ENCODE peak calls at places on chromosomes 13 and 19, in nine cellular contexts. J is suprapubic skin; G is breast epithelium; S is thoracic aorta; V is OCI-LY7; I is CD4-positive, alpha-beta memory T cell; L is naive thymus-derived CD4-positive, alpha-beta T cell; E is brain microvascular endothelial cell; Q is mesenchymal stem cell. R is an unnamed sample.

GRCh38 chr19:10805075-10805757 is 30.8 kb downstream of the TMED1 start:
- DNase-seq in J (no peak), G (no peak), I (no peak), S (no peak), V (no peak), E (no peak), Q (no peak), L (no peak), R (no peak)

GRCh38 chr13:66723606-66724005 is 506.5 kb downstream of the PCDH9 start:
- DNase-seq in L (no peak), G (no peak), I (no peak), J (no peak), E (no peak), S (no peak), Q (no peak), V (no peak), R (no peak)

GRCh38 chr13:102873653-102874052 is 27.8 kb downstream of the ERCC5 start:
- DNase-seq in J (no peak), V (no peak), G (no peak), Q (peak), S (no peak), E (peak), I (no peak), L (no peak), R (no peak)

GRCh38 chr19:33437351-33438015 is 64.0 kb downstream of the CEBPG start:
- DNase-seq in J (no peak), Q (no peak), S (no peak), E (no peak), L (no peak), V (no peak), G (no peak), I (no peak), R (no peak)

GRCh38 chr13:25249001-25249543 is 38.2 kb downstream of the MTMR6 start:
- DNase-seq in L (no peak), I (no peak), J (no peak), V (peak), E (peak), G (no peak), Q (peak), S (no peak), R (no peak)

GRCh38 chr13:100035936-100036335 is 53.0 kb upstream of the PCCA start:
- DNase-seq in J (no peak), Q (no peak), V (no peak), G (no peak), I (no peak), E (no peak), S (no peak), L (no peak), R (no peak)

GRCh38 chr19:10478903-10479384 is 24.2 kb downstream of the KEAP1 start:
- DNase-seq in J (peak), Q (peak), V (peak), G (peak), I (peak), S (peak), L (peak), E (peak), R (peak)

GRCh38 chr19:18649371-18650047 is 12.7 kb downstream of the KLHL26 start:
- DNase-seq in J (peak), V (no peak), Q (peak), E (peak), S (no peak), I (no peak), L (no peak), G (no peak), R (peak)

GRCh38 chr13:112567161-112567862 is 20.6 kb downstream of the TUBGCP3 start:
- DNase-seq in S (no peak), Q (peak), I (no peak), E (no peak), L (no peak), V (no peak), G (no peak), J (no peak), R (no peak)

GRCh38 chr13:23639672-23640275 is 69.6 kb downstream of the TNFRSF19 start:
- DNase-seq in S (no peak), J (no peak), L (no peak), Q (no peak), I (no peak), G (no peak), E (no peak), V (no peak), R (no peak)

GRCh38 chr13:112451512-112452379 is 75.6 kb downstream of the SPACA7 start:
- DNase-seq in G (no peak), Q (no peak), J (peak), L (no peak), V (no peak), I (no peak), S (no peak), E (no peak), R (peak)

GRCh38 chr19:55492362-55492944 is 4.2 kb downstream of the SSC5D start:
- DNase-seq in Q (no peak), J (no peak), E (no peak), G (no peak), L (no peak), V (no peak), S (no peak), I (no peak), R (no peak)

GRCh38 chr19:40802300-40803169 is 3.5 kb downstream of the EGLN2 start:
- DNase-seq in S (no peak), L (no peak), J (peak), I (no peak), E (no peak), Q (no peak), V (peak), G (no peak), R (no peak)

GRCh38 chr13:36549771-36550170 is 117.5 kb downstream of the CCNA1 start:
- DNase-seq in E (no peak), V (peak), J (no peak), L (no peak), Q (no peak), I (no peak), G (no peak), S (no peak), R (no peak)

GRCh38 chr13:40445557-40445990 is 220.9 kb downstream of the FOXO1 start:
- DNase-seq in S (no peak), V (peak), L (no peak), I (no peak), J (no peak), Q (no peak), G (no peak), E (peak), R (no peak)

GRCh38 chr13:45108716-45109706 is 11.3 kb upstream of the GTF2F2 start:
- DNase-seq in Q (peak), G (no peak), E (peak), I (no peak), S (no peak), L (no peak), V (no peak), J (no peak), R (no peak)

GRCh38 chr19:13381827-13382632 is 124.2 kb downstream of the CACNA1A start:
- DNase-seq in Q (no peak), I (no peak), V (no peak), G (no peak), L (no peak), S (no peak), E (no peak), J (no peak), R (no peak)

GRCh38 chr13:113342820-113343691 is 20.9 kb downstream of the GRTP1 start:
- DNase-seq in I (no peak), L (no peak), J (no peak), S (no peak), E (no peak), Q (no peak), V (no peak), G (no peak), R (no peak)

GRCh38 chr13:21434588-21434987 is 24.5 kb downstream of the ZDHHC20 start:
- DNase-seq in Q (no peak), E (no peak), G (no peak), S (no peak), I (no peak), L (no peak), J (no peak), V (no peak), R (no peak)

GRCh38 chr13:28161370-28161769 is 23.0 kb downstream of the PAN3 start:
- DNase-seq in L (no peak), V (no peak), I (no peak), E (no peak), Q (peak), S (no peak), G (no peak), J (no peak), R (no peak)

GRCh38 chr19:44640518-44640917 is 3.2 kb upstream of the PVR start:
- DNase-seq in G (no peak), J (no peak), V (no peak), I (no peak), L (no peak), Q (peak), S (no peak), E (no peak), R (no peak)

GRCh38 chr19:19946226-19946625 is 45.5 kb downstream of the ZNF93 start:
- DNase-seq in L (no peak), S (no peak), Q (no peak), G (no peak), J (no peak), E (no peak), I (no peak), V (no peak), R (no peak)

GRCh38 chr13:101309014-101309619 is 107.2 kb downstream of the NALCN start:
- DNase-seq in E (peak), L (no peak), S (no peak), V (no peak), J (no peak), G (no peak), Q (no peak), I (no peak), R (no peak)

GRCh38 chr13:46609726-46610125 is 56.8 kb downstream of the LRCH1 start:
- DNase-seq in E (no peak), V (no peak), G (no peak), Q (no peak), L (no peak), I (no peak), S (no peak), J (no peak), R (no peak)

GRCh38 chr13:24097064-24097463 is 63.5 kb upstream of the SPATA13 start:
- DNase-seq in L (peak), V (no peak), G (no peak), I (no peak), J (no peak), Q (peak), S (no peak), E (no peak), R (no peak)

GRCh38 chr19:9914001-9914314 is 22.4 kb downstream of the OLFM2 start:
- DNase-seq in E (no peak), G (no peak), J (no peak), L (no peak), S (no peak), Q (no peak), I (no peak), V (no peak), R (no peak)

GRCh38 chr13:37179646-37180045 is 74.2 kb upstream of the CSNK1A1L start:
- DNase-seq in S (no peak), E (no peak), L (no peak), J (no peak), I (no peak), G (no peak), Q (no peak), V (no peak), R (no peak)

GRCh38 chr19:53980553-53981407 is 10.7 kb upstream of the CACNG6 start:
- DNase-seq in Q (peak), E (peak), S (no peak), I (no peak), G (no peak), L (no peak), J (no peak), V (no peak), R (no peak)

GRCh38 chr13:92175330-92175729 is 776.9 kb downstream of the GPC5 start:
- DNase-seq in E (peak), Q (peak), S (no peak), I (no peak), G (no peak), V (peak), L (no peak), J (no peak), R (no peak)

GRCh38 chr13:51032831-51033230 is 78.2 kb downstream of the C13orf42 start:
- DNase-seq in E (no peak), L (no peak), I (no peak), Q (no peak), V (no peak), G (no peak), J (no peak), S (no peak), R (no peak)

GRCh38 chr13:50596103-50596502 is 247.4 kb downstream of the DLEU7 start:
- DNase-seq in G (no peak), I (no peak), J (no peak), V (peak), S (no peak), Q (no peak), E (no peak), L (no peak), R (no peak)

GRCh38 chr19:56291857-56292256 is 19.3 kb downstream of the EDDM13 start:
- DNase-seq in G (no peak), V (no peak), I (no peak), S (no peak), J (no peak), E (no peak), L (no peak), Q (no peak), R (no peak)

GRCh38 chr13:97446448-97446847 is 12.5 kb downstream of the RAP2A start:
- DNase-seq in Q (no peak), E (no peak), S (no peak), I (no peak), G (no peak), L (no peak), J (no peak), V (no peak), R (no peak)

GRCh38 chr19:1076951-1077350 is 10.0 kb downstream of the ARHGAP45 start:
- DNase-seq in S (no peak), V (peak), I (peak), J (no peak), G (no peak), Q (no peak), E (no peak), L (peak), R (no peak)

GRCh38 chr13:92727118-92727517 is 499.5 kb upstream of the GPC6 start:
- DNase-seq in G (no peak), V (no peak), J (no peak), L (no peak), Q (peak), E (no peak), I (no peak), S (no peak), R (no peak)

GRCh38 chr13:110358381-110358780 is 51.3 kb downstream of the COL4A2 start:
- DNase-seq in L (no peak), I (no peak), V (no peak), S (no peak), E (no peak), G (no peak), J (no peak), Q (no peak), R (peak)

GRCh38 chr13:109816979-109817275 is 30.5 kb upstream of the IRS2 start:
- DNase-seq in E (peak), I (no peak), V (no peak), S (no peak), G (no peak), L (no peak), Q (no peak), J (no peak), R (no peak)

GRCh38 chr13:37869506-37869755 is 141 bp downstream of the TRPC4 start:
- DNase-seq in E (no peak), V (no peak), Q (no peak), G (no peak), I (no peak), S (no peak), J (no peak), L (no peak), R (no peak)

GRCh38 chr13:19665427-19665859 is 32.0 kb downstream of the MPHOSPH8 start:
- DNase-seq in L (no peak), Q (no peak), I (no peak), E (no peak), S (no peak), G (no peak), V (no peak), J (no peak), R (no peak)
- H3K27ac ChIP-seq in L (no peak), Q (no peak), I (no peak), E (no peak), S (no peak), G (no peak), V (no peak), J (no peak), R (no peak)

DNA sequence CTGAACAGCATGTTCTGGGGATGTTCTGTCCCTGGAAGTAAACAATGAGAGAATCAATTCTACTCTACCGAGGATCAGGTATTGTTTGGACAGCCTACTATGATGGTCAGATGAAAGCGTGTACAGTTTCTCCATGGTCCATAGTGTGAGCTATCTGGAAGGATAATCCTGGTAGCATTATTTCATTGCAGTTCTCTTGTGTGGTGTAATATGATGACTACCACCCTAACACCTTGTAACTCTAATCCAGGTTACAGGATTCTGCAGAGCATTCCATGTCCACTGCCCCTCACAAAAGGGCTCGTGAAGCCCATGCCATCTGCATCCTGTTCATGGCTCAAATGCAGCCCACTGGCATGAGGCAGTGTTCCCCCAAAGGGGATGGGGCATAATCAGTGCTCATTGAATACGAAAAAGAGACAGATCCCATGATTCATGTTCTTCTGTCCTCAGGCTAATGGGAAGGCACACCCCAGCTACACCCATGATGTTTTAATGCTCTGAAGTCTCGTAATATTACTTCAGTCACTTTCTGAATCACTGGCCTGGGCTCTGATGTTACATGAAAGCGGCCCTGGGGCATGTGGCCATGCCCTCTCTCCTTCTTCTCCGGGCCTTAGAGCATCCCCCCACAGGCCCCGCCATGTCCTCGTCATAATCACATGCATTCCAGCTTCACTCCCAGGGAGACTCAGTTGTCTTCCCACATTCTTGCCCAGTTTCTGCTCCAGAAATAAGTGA is 68.4 kb downstream of the HSPH1 start:
- DNase-seq in S (no peak), L (no peak), J (no peak), E (no peak), G (no peak), I (no peak), Q (no peak), V (no peak), R (no peak)
- H3K27ac ChIP-seq in S (no peak), L (no peak), J (no peak), E (no peak), G (no peak), I (no peak), Q (no peak), V (no peak), R (no peak)

DNA sequence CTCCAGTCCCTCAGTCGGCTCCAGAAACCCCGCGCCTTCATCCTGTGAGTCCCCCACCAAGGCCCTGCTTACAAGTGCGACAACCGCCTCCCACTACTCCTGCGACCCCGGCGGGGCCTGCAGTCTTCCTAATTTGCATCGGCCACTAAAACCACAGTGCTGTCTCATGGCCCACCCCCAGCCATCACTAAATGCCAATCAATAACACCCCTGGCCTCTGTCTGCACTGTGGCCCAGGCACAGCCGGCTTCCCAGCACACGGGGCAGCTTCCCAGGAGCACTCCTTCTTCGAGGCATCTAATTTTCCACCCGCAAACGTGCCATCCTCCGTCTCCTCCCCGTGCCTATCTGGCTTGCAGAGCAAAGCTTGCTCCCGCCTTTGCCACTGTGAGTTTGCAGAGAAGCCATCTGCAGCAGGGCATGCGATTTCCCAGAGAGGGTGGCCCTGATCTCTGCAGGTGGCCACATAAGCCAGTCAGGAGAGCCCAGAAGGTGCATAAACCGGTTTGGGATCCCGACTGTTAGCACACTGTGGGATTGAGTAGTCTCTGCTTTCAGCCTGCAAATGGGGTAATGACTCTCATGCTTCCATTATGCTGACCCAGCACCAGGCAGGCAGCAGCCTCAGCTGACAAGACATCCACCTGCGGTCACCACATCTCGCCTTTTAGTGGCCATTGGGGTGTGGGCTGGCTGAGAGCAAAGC is 34.0 kb upstream of the USE1 start:
- DNase-seq in L (no peak), G (no peak), Q (no peak), V (no peak), I (no peak), J (no peak), E (no peak), S (no peak), R (no peak)
- H3K27ac ChIP-seq in L (no peak), G (no peak), Q (no peak), V (no peak), I (no peak), J (no peak), E (no peak), S (no peak), R (no peak)

DNA sequence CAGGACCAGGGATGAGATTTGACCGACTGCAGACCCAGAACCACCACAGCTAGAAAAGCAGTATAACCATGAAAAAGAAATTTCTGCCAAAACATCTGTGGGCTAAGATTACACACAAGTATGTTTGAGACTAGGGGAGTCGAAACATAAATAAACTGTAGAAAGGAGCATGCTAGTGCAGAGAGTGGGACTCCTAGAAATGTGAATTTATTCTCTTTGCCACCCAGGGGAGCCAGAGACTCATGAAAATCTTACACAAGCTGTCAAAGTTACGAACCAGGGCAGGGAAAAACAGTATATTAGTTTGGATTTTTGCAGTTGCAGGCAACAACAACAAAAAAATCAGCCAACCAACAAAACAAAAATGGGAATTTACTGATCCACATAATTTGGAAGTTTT is 12.3 kb upstream of the HSPH1 start:
- DNase-seq in V (no peak), J (no peak), L (no peak), G (no peak), E (peak), Q (peak), I (no peak), S (no peak), R (no peak)
- H3K27ac ChIP-seq in V (no peak), J (no peak), L (no peak), G (no peak), E (no peak), Q (no peak), I (no peak), S (no peak), R (no peak)

GRCh38 chr19:31235806-31236205 is 113.4 kb downstream of the TSHZ3 start:
- DNase-seq in E (no peak), J (no peak), Q (no peak), L (no peak), S (no peak), G (no peak), I (no peak), V (no peak), R (no peak)
- H3K27ac ChIP-seq in E (no peak), J (no peak), Q (no peak), L (no peak), S (no peak), G (no peak), I (no peak), V (no peak), R (no peak)

R was measured in coronary artery.